ENCODE peak calls at places on chromosomes 2 and 18, in six cellular contexts. T, O, S, Y, B and N are unnamed samples.

GRCh38 chr2:190837417-190837816 is 43.2 kb upstream of the GLS start:
- DNase-seq in B (no peak), O (peak), Y (no peak), S (peak), T (no peak), N (no peak)

GRCh38 chr2:170848587-170848986 is 31.9 kb downstream of the GAD1 start:
- DNase-seq in O (no peak), S (peak), Y (no peak), B (no peak), T (no peak), N (no peak)

GRCh38 chr18:23377669-23378469 is 75.2 kb upstream of the RIOK3 start:
- DNase-seq in S (peak), O (peak), T (no peak), Y (no peak), B (no peak), N (no peak)

GRCh38 chr2:30410217-30410616 is 36.8 kb upstream of the LCLAT1 start:
- DNase-seq in S (no peak), Y (no peak), B (no peak), O (peak), T (no peak), N (no peak)

GRCh38 chr2:112927745-112928144 is 16.8 kb downstream of the IL37 start:
- DNase-seq in O (no peak), S (no peak), Y (no peak), B (no peak), T (no peak), N (no peak)

GRCh38 chr2:234528410-234529150 is 31.7 kb upstream of the ARL4C start:
- DNase-seq in S (no peak), Y (no peak), O (no peak), B (no peak), T (no peak), N (no peak)

GRCh38 chr2:177667626-177668025 is 275.1 kb downstream of the AGPS start:
- DNase-seq in Y (no peak), O (peak), S (no peak), B (no peak), T (no peak), N (no peak)

GRCh38 chr2:223056656-223057418 is 4.8 kb downstream of the KCNE4 start:
- DNase-seq in Y (no peak), T (no peak), S (no peak), B (no peak), O (no peak), N (no peak)

GRCh38 chr2:102120261-102121259 is 22.0 kb upstream of the IL1R1 start:
- DNase-seq in T (no peak), B (no peak), Y (no peak), O (no peak), S (no peak), N (no peak)

GRCh38 chr2:102119255-102119654 is 23.3 kb upstream of the IL1R1 start:
- DNase-seq in Y (no peak), S (no peak), T (no peak), B (no peak), O (no peak), N (no peak)

GRCh38 chr2:102122909-102123308 is 19.6 kb upstream of the IL1R1 start:
- DNase-seq in B (no peak), O (no peak), Y (no peak), S (no peak), T (no peak), N (no peak)

GRCh38 chr2:102126169-102126568 is 16.4 kb upstream of the IL1R1 start:
- DNase-seq in B (no peak), O (no peak), T (no peak), Y (no peak), S (no peak), N (no peak)

DNA sequence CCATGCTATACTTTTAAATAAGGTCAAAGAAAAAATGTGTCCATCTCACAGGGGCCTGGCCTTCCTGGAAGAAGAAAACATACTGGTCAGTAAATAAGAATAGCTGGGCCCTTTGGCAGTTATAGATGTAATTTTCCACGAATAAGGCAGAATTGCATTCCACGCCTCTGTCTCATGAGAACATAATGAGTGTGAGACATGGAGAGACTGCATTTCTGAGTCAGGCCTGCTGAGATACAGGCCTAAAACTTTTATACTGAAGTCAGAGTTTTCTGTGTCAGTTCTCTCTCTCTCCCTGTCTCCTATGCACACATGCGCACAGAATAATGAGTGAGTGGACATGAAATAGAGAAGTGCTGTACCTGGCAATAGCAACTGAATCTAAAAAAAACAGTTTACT is 20.4 kb upstream of the IL1R1 start:
- DNase-seq in Y (no peak), S (peak), B (no peak), O (no peak), T (no peak), N (no peak)
- H3K27ac ChIP-seq in Y (no peak), S (peak), B (peak), O (peak), T (peak), N (no peak)

GRCh38 chr2:25302758-25303436 is 38.8 kb downstream of the DNMT3A start:
- DNase-seq in T (no peak), S (no peak), B (no peak), Y (no peak), O (no peak), N (no peak)

GRCh38 chr2:25303517-25304338 is 38.0 kb downstream of the DNMT3A start:
- DNase-seq in T (no peak), S (no peak), Y (no peak), O (no peak), B (no peak), N (no peak)

GRCh38 chr2:25305197-25305596 is 36.5 kb downstream of the DNMT3A start:
- DNase-seq in Y (no peak), S (no peak), B (no peak), O (no peak), T (no peak), N (no peak)

GRCh38 chr2:25305809-25306208 is 35.9 kb downstream of the DNMT3A start:
- DNase-seq in S (no peak), T (no peak), B (no peak), O (no peak), Y (no peak), N (peak)

DNA sequence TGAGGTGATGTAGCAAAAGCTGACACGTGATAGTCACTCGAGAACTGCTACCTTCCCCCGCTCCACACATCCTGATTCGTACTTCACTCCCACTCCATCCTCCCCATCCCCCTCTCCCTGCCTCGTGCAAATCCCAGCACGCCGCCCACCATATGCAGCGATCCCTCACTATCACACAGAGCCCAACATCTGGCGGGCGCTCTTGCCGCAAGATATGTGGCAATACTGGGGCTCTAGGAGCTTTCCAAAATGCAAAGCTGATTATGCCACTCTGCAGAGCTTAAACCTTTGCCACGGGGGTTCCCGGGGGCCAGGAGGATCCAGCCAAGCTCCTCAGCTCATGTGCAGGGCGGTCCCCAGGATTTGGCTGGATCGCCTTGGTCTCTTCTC is 37.4 kb downstream of the DNMT3A start:
- DNase-seq in B (no peak), Y (no peak), O (no peak), T (no peak), S (peak), N (no peak)
- H3K27ac ChIP-seq in B (no peak), Y (no peak), O (no peak), T (no peak), S (no peak), N (no peak)

DNA sequence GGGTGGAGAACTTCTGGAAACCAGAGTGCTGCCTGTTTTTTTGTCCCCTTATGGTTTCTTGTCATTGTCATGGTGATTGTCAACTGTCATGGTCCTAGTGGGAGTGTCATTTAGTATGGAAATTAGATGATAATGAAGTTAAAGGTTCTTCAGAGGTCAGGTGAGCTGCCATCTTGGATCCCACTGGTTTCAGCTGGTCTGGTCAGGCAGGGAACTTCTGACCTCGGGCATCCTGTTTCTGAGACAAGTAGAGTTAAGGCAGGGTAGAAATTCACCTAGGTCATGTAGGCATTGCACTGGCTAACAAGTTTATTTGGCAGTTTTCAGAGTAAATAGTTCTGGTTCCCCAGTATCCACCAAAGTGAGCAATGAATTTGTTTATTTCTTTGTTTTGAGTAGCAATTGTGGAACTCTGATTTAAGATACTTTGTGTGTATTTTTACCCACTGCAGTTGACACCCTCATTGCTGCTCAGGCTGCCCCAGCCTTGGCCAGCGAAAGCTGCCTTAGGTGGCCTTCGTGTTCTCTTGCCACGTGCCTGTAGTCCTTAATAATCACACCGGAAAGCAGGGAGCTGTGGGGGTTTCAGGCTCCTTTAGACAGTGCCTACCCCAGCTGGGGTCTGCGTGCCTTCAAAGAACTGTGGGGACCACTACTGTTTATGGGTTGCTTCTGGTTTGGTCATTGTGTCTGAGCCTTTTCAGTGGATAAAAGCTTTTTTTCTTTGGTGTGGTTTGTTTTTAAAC is 48.7 kb downstream of the NCK2 start:
- DNase-seq in Y (no peak), S (no peak), B (no peak), O (no peak), T (no peak), N (no peak)
- H3K27ac ChIP-seq in Y (no peak), S (no peak), B (no peak), O (no peak), T (no peak), N (no peak)

GRCh38 chr2:85357736-85358135 is 3.2 kb downstream of the ELMOD3 start:
- DNase-seq in B (no peak), O (no peak), Y (no peak), S (no peak), T (no peak), N (no peak)
- H3K27ac ChIP-seq in B (no peak), O (no peak), Y (no peak), S (no peak), T (no peak), N (no peak)

GRCh38 chr2:26737221-26737620 is 26.9 kb upstream of the SLC35F6 start:
- DNase-seq in T (no peak), B (no peak), Y (no peak), S (no peak), O (no peak), N (no peak)
- H3K27ac ChIP-seq in T (no peak), B (no peak), Y (no peak), S (no peak), O (peak), N (no peak)

GRCh38 chr2:128623776-128624424 is 305.2 kb upstream of the HS6ST1 start:
- DNase-seq in B (peak), O (no peak), Y (no peak), T (no peak), S (peak), N (no peak)
- H3K27ac ChIP-seq in B (no peak), O (no peak), Y (no peak), T (no peak), S (no peak), N (no peak)

GRCh38 chr2:11699686-11700670 is 30.0 kb upstream of the NTSR2 start:
- DNase-seq in S (no peak), B (no peak), O (no peak), Y (no peak), T (no peak), N (no peak)

GRCh38 chr2:11696736-11697102 is 26.7 kb upstream of the NTSR2 start:
- DNase-seq in Y (no peak), O (no peak), B (no peak), S (no peak), T (no peak), N (no peak)

GRCh38 chr2:11695576-11695975 is 25.6 kb upstream of the NTSR2 start:
- DNase-seq in T (no peak), O (no peak), B (no peak), S (no peak), Y (no peak), N (no peak)

GRCh38 chr2:11697103-11697871 is 27.3 kb upstream of the NTSR2 start:
- DNase-seq in Y (no peak), B (no peak), O (peak), T (peak), S (peak), N (no peak)

GRCh38 chr2:11698009-11698922 is 28.3 kb upstream of the NTSR2 start:
- DNase-seq in T (peak), B (peak), S (peak), O (no peak), Y (no peak), N (no peak)
- H3K27ac ChIP-seq in T (peak), B (peak), S (peak), O (peak), Y (no peak), N (peak)